ENCODE peak calls at places on chromosomes 16 and 17, in eight cellular contexts. Q, K, M, J, R, S, E and C are unnamed samples.

GRCh38 chr16:67563708-67564468 is 1.6 kb downstream of the CTCF start:
- DNase-seq in Q (peak; percentile 62), M (peak; percentile 46), J (peak; percentile 62), R (no peak), K (peak; percentile 13), E (no peak), S (peak; percentile 31), C (no peak)

GRCh38 chr16:27436921-27437650 is 35.1 kb downstream of the IL21R start:
- DNase-seq in S (no peak), R (peak; percentile 77), Q (no peak), J (no peak), M (peak; percentile 24), E (peak; percentile 52), K (no peak), C (no peak)

GRCh38 chr16:35731341-35732040 is 2272.1 kb downstream of the TP53TG3F start:
- DNase-seq in S (no peak), Q (no peak), J (no peak), R (peak; percentile 40), E (no peak), M (no peak), K (no peak), C (no peak)

GRCh38 chr17:51734462-51734861 is 424.1 kb downstream of the CA10 start:
- DNase-seq in R (no peak), Q (no peak), K (no peak), E (no peak), M (no peak), J (no peak), S (no peak), C (no peak)

GRCh38 chr16:30746638-30747160 is 1.5 kb upstream of the PHKG2 start:
- DNase-seq in E (no peak), S (no peak), Q (no peak), R (no peak), M (no peak), K (no peak), J (no peak), C (no peak)

GRCh38 chr17:44170499-44171201 is at the start of gene ASB16:
- DNase-seq in E (no peak), M (peak; percentile 56), J (no peak), Q (no peak), K (peak; percentile 59), S (no peak), R (no peak), C (no peak)

GRCh38 chr16:65728652-65729051 is 606.8 kb upstream of the CDH11 start:
- DNase-seq in R (no peak), J (no peak), K (no peak), E (no peak), Q (no peak), M (no peak), S (no peak), C (no peak)

GRCh38 chr17:72455562-72455961 is 334.7 kb downstream of the SOX9 start:
- DNase-seq in K (no peak), J (no peak), S (no peak), R (no peak), Q (no peak), M (no peak), E (peak; percentile 33), C (no peak)

GRCh38 chr16:72099377-72099818 is 5.8 kb downstream of the DHX38 start:
- DNase-seq in Q (peak; percentile 37), S (no peak), E (no peak), R (no peak), M (peak; percentile 41), J (peak; percentile 15), K (peak; percentile 34), C (no peak)

GRCh38 chr17:55496094-55496881 is 15.0 kb downstream of the SMIM36 start:
- DNase-seq in J (peak; percentile 49), K (no peak), R (no peak), E (no peak), M (no peak), S (no peak), Q (no peak), C (no peak)

GRCh38 chr16:83717814-83718213 is 90.0 kb upstream of the HSBP1 start:
- DNase-seq in E (no peak), M (no peak), J (peak; percentile 90), Q (no peak), K (peak; percentile 20), S (no peak), R (no peak), C (no peak)

GRCh38 chr17:35244345-35245195 is 1.7 kb downstream of the SLFN5 start:
- DNase-seq in M (peak; percentile 66), K (peak; percentile 64), Q (peak; percentile 79), R (no peak), S (peak; percentile 73), E (peak; percentile 89), J (peak; percentile 57), C (peak; percentile 63)

GRCh38 chr17:55722742-55723487 is at the start of gene TMEM100:
- DNase-seq in S (no peak), K (peak; percentile 69), Q (no peak), E (no peak), J (peak; percentile 84), R (no peak), M (no peak), C (no peak)

GRCh38 chr17:50792132-50792531 is 24.8 kb upstream of the ANKRD40CL start:
- DNase-seq in J (no peak), M (no peak), Q (no peak), E (no peak), R (no peak), K (no peak), S (no peak), C (no peak)

GRCh38 chr16:89924298-89924924 is 1.3 kb downstream of the TUBB3 start:
- DNase-seq in K (no peak), S (no peak), Q (no peak), E (no peak), J (peak; percentile 19), R (no peak), M (no peak), C (no peak)

GRCh38 chr16:29306953-29307597 is 99.4 kb downstream of the NPIPB11 start:
- DNase-seq in R (no peak), M (no peak), Q (no peak), E (no peak), S (no peak), J (peak; percentile 49), K (no peak), C (no peak)

GRCh38 chr16:24980077-24980793 is 34.9 kb downstream of the ARHGAP17 start:
- DNase-seq in R (no peak), S (no peak), Q (no peak), M (no peak), E (peak; percentile 70), J (peak; percentile 23), K (peak; percentile 54), C (no peak)

GRCh38 chr17:77361986-77362620 is 221.3 kb downstream of the SEC14L1 start:
- DNase-seq in M (no peak), Q (no peak), R (no peak), S (no peak), K (no peak), J (no peak), E (peak; percentile 43), C (no peak)

GRCh38 chr17:30599424-30600061 is 122.3 kb downstream of the GOSR1 start:
- DNase-seq in M (no peak), J (no peak), Q (no peak), S (no peak), R (no peak), E (no peak), K (no peak), C (no peak)

GRCh38 chr17:30600062-30600829 is 123.0 kb downstream of the GOSR1 start:
- DNase-seq in J (peak; percentile 65), Q (peak; percentile 86), R (no peak), E (peak; percentile 95), S (peak; percentile 29), M (peak; percentile 85), K (peak; percentile 83), C (peak; percentile 23)

GRCh38 chr17:30600830-30601494 is 123.8 kb downstream of the GOSR1 start:
- DNase-seq in M (no peak), E (no peak), K (no peak), S (no peak), Q (peak; percentile 38), R (no peak), J (no peak), C (no peak)

GRCh38 chr17:30605523-30605922 is 128.3 kb downstream of the GOSR1 start:
- DNase-seq in M (no peak), E (no peak), K (no peak), J (no peak), S (no peak), R (no peak), Q (no peak), C (no peak)

DNA sequence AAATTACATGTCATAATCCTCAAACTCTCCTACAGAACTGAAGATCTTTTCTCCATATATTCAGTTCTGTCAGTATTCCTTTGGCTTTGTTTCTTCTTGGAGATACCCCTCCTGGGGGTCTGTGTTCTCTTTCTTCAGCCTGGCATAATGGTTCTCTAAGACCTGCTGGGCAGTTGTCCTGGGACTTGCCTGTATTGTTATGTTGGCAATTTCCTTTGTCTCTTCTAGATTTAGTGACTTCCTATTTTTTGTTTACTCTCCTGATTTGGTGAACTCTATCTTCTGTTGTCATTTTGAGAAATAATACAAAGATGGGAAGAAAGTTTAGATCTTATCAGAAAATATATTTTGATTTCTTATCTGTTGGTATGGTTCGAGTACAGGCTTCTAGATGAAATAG is 127.8 kb downstream of the GOSR1 start:
- DNase-seq in J (no peak), Q (no peak), S (no peak), E (no peak), R (no peak), K (no peak), M (no peak), C (no peak)
- TF ChIP-seq CTCF in J (no peak), Q (no peak), S (no peak), E (no peak), R (no peak), K (no peak), M (no peak), C (no peak)

GRCh38 chr17:67687541-67687940 is 30.2 kb upstream of the NOL11 start:
- DNase-seq in S (no peak), R (no peak), E (no peak), J (no peak), M (no peak), Q (no peak), K (no peak), C (no peak)
- H3K4me1 ChIP-seq in S (no peaks in the 10 kb centered on the region), R (no peaks in the 10 kb centered on the region), E (peaks cover 5% of the 10 kb centered on the region), J (no peaks in the 10 kb centered on the region), M (no peaks in the 10 kb centered on the region), Q (no peaks in the 10 kb centered on the region), K (peaks cover 7% of the 10 kb centered on the region), C (no peaks in the 10 kb centered on the region)

GRCh38 chr17:28577466-28577824 is 750 bp upstream of the ALDOC start:
- DNase-seq in S (no peak), K (no peak), Q (no peak), R (no peak), E (no peak), J (no peak), M (no peak), C (no peak)
- H3K27ac ChIP-seq in S (peak overlapping the region; percentile 29), K (no peak overlapping the region), Q (no peak overlapping the region), R (peak overlapping the region; percentile 28), E (peak overlapping the region; percentile 57), J (no peak overlapping the region), M (no peak overlapping the region), C (peak overlapping the region; percentile 24)

GRCh38 chr17:1455291-1455747 is 713 bp downstream of the CRK start:
- DNase-seq in S (no peak), J (peak; percentile 51), R (no peak), Q (peak; percentile 72), M (peak; percentile 62), K (peak; percentile 79), E (peak; percentile 94), C (peak; percentile 61)
- TF ChIP-seq CTCF in S (peak; percentile 64), J (peak; percentile 45), R (peak; percentile 15), Q (peak; percentile 0), M (peak; percentile 48), K (peak; percentile 59), E (peak; percentile 71), C (peak; percentile 76)